ENCODE peak calls at places on chromosome 21, in six cellular contexts. R, P, K, B, Q and H are unnamed samples.

GRCh38 chr21:44892536-44893277 is 19.2 kb upstream of the PTTG1IP start:
- DNase-seq in K (no peak), B (peak), P (no peak), R (peak), Q (no peak), H (no peak)

GRCh38 chr21:41973861-41974751 is 20.3 kb upstream of the C2CD2 start:
- DNase-seq in Q (peak), B (no peak), K (no peak), R (no peak), P (no peak), H (no peak)

GRCh38 chr21:33797565-33797964 is 118.0 kb downstream of the ATP5PO start:
- DNase-seq in Q (no peak), R (no peak), K (no peak), B (no peak), P (no peak), H (no peak)

GRCh38 chr21:45834026-45834715 is 147.4 kb upstream of the COL6A1 start:
- DNase-seq in K (no peak), R (no peak), B (peak), Q (no peak), P (no peak), H (no peak)

GRCh38 chr21:35072960-35073359 is 23.9 kb upstream of the RUNX1 start:
- DNase-seq in B (no peak), P (no peak), Q (no peak), R (no peak), K (no peak), H (no peak)

GRCh38 chr21:29376556-29376955 is 77.8 kb downstream of the BACH1 start:
- DNase-seq in K (no peak), R (peak), Q (no peak), P (no peak), B (peak), H (no peak)

GRCh38 chr21:29005696-29006095 is 13.0 kb upstream of the LTN1 start:
- DNase-seq in R (no peak), K (no peak), P (peak), Q (no peak), B (no peak), H (no peak)

GRCh38 chr21:28487455-28488070 is 505.1 kb downstream of the LTN1 start:
- DNase-seq in P (no peak), K (no peak), R (no peak), Q (no peak), B (no peak), H (no peak)

GRCh38 chr21:32717851-32718316 is 9.9 kb downstream of the SYNJ1 start:
- DNase-seq in B (no peak), R (no peak), P (peak), K (no peak), Q (no peak), H (peak)

GRCh38 chr21:43210454-43211084 is 41.8 kb downstream of the CRYAA start:
- DNase-seq in R (peak), Q (no peak), K (peak), B (no peak), P (no peak), H (no peak)

GRCh38 chr21:35637431-35637830 is 422.9 kb downstream of the SETD4 start:
- DNase-seq in P (peak), K (peak), R (no peak), Q (peak), B (no peak), H (no peak)

GRCh38 chr21:22871692-22872091 is 1873.5 kb downstream of the NCAM2 start:
- DNase-seq in K (no peak), Q (no peak), P (no peak), B (no peak), R (no peak), H (no peak)

GRCh38 chr21:45409466-45410150 is 4.6 kb downstream of the COL18A1 start:
- DNase-seq in P (no peak), K (peak), B (no peak), Q (no peak), R (peak), H (no peak)

GRCh38 chr21:43598416-43599120 is 60.7 kb downstream of the HSF2BP start:
- DNase-seq in Q (no peak), K (no peak), B (no peak), P (peak), R (no peak), H (no peak)

GRCh38 chr21:30354308-30355005 is 6.1 kb upstream of the KRTAP23-1 start:
- DNase-seq in Q (no peak), P (no peak), R (no peak), K (no peak), B (no peak), H (no peak)

GRCh38 chr21:45987121-45987711 is 5.6 kb downstream of the COL6A1 start:
- DNase-seq in B (no peak), K (no peak), P (no peak), R (peak), Q (no peak), H (no peak)

GRCh38 chr21:25916226-25916625 is 181.5 kb downstream of the GABPA start:
- DNase-seq in K (no peak), R (no peak), Q (no peak), P (peak), B (no peak), H (no peak)

GRCh38 chr21:35840197-35840799 is 220.0 kb downstream of the SETD4 start:
- DNase-seq in P (peak), R (no peak), Q (peak), K (no peak), B (no peak), H (peak)

GRCh38 chr21:26753822-26754221 is 91.4 kb downstream of the ADAMTS1 start:
- DNase-seq in B (no peak), P (peak), K (no peak), Q (no peak), R (no peak), H (no peak)

GRCh38 chr21:45994738-45995685 is 13.4 kb downstream of the COL6A1 start:
- DNase-seq in P (no peak), R (peak), Q (peak), B (no peak), K (no peak), H (no peak)

GRCh38 chr21:43001316-43001715 is 27.0 kb downstream of the PKNOX1 start:
- DNase-seq in K (peak), Q (no peak), P (no peak), R (no peak), B (no peak), H (no peak)

GRCh38 chr21:36923270-36923669 is 43.2 kb downstream of the HLCS start:
- DNase-seq in R (no peak), P (no peak), Q (peak), K (no peak), B (no peak), H (no peak)

GRCh38 chr21:36773111-36773510 is 74.2 kb downstream of the SIM2 start:
- DNase-seq in B (no peak), K (peak), Q (no peak), P (peak), R (peak), H (no peak)

GRCh38 chr21:38839683-38840286 is 34.1 kb downstream of the ETS2 start:
- DNase-seq in R (no peak), Q (peak), B (no peak), K (no peak), P (peak), H (no peak)

GRCh38 chr21:41894922-41895557 is 15.9 kb upstream of the PRDM15 start:
- DNase-seq in K (no peak), B (no peak), R (no peak), P (peak), Q (no peak), H (no peak)

GRCh38 chr21:45019887-45020537 is 54.4 kb upstream of the ADARB1 start:
- DNase-seq in R (peak), B (no peak), K (peak), Q (no peak), P (no peak), H (no peak)

GRCh38 chr21:38619865-38620513 is 121.7 kb upstream of the ERG start:
- DNase-seq in P (no peak), R (peak), Q (no peak), B (no peak), K (peak), H (no peak)